ENCODE peak calls at places on chromosomes 3 and 15, in seven cellular contexts. J is trophoblast cell, H is epithelial cell of prostate, F is tibial nerve, C is pancreas, K is heart left ventricle, I is OCI-LY7. N is an unnamed sample.

GRCh38 chr3:56711344-56711743 is 28.3 kb upstream of the TASOR start:
- DNase-seq in C (no peak), F (no peak), H (no peak), I (peak), K (no peak), J (no peak), N (no peak)

GRCh38 chr3:8554725-8555621 is 53.4 kb downstream of the LMCD1 start:
- DNase-seq in J (no peak), F (no peak), I (no peak), K (peak), H (no peak), C (no peak), N (no peak)

GRCh38 chr3:73786346-73786807 is 161.6 kb upstream of the PDZRN3 start:
- DNase-seq in F (peak), C (no peak), J (peak), H (peak), K (peak), I (no peak), N (no peak)

GRCh38 chr15:65626856-65627255 is 5.1 kb downstream of the SLC24A1 start:
- DNase-seq in K (no peak), H (no peak), F (no peak), J (no peak), C (no peak), I (no peak), N (no peak)

GRCh38 chr3:124791142-124791541 is 60.9 kb downstream of the UMPS start:
- DNase-seq in H (no peak), C (no peak), K (no peak), J (no peak), F (no peak), I (no peak), N (no peak)

GRCh38 chr3:127217594-127218456 is 24.9 kb downstream of the PRR23E start:
- DNase-seq in J (no peak), I (no peak), K (no peak), C (no peak), F (no peak), H (no peak), N (no peak)

GRCh38 chr3:34012102-34012461 is 213.7 kb downstream of the PDCD6IP start:
- DNase-seq in J (no peak), K (no peak), H (peak), C (no peak), F (peak), I (no peak), N (no peak)

GRCh38 chr15:57611938-57612337 is 20.2 kb downstream of the MYZAP start:
- DNase-seq in K (no peak), F (no peak), H (peak), J (no peak), C (peak), I (no peak), N (no peak)

GRCh38 chr15:79192462-79193036 is 90.0 kb upstream of the ANKRD34C start:
- DNase-seq in K (no peak), F (no peak), C (no peak), J (no peak), I (no peak), H (no peak), N (no peak)

DNA sequence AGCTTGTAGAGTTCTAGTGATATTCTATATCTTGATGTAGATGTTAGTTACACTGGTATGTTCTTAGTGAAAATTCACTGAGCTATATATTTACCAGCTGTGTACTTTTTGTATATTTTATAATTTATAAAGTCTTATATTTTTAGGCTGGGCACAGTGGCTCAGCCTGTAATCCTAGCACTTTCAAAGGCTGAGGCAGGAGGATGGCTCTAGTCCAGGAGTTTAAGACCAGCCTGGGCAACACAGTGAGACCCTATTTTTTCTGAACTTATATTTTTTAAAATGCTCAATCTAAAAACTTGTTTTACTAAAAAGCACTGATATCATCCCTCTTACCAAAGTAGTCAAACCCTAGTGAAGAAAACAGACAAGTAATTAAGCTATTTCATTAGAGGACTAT is 5.1 kb downstream of the MYO9A start:
- DNase-seq in K (no peak), F (no peak), C (no peak), I (no peak), H (no peak), J (no peak), N (no peak)
- H3K27ac ChIP-seq in K (no peak), F (no peak), C (no peak), I (no peak), H (no peak), J (no peak), N (no peak)

GRCh38 chr3:59128685-59129084 is 78.9 kb upstream of the CFAP20DC start:
- DNase-seq in F (no peak), I (no peak), H (no peak), K (no peak), J (no peak), C (no peak), N (no peak)

GRCh38 chr3:59127071-59127470 is 77.2 kb upstream of the CFAP20DC start:
- DNase-seq in F (no peak), H (no peak), I (no peak), C (no peak), K (no peak), J (no peak), N (no peak)

GRCh38 chr3:59121346-59122144 is 71.7 kb upstream of the CFAP20DC start:
- DNase-seq in I (no peak), F (no peak), K (no peak), J (no peak), H (no peak), C (no peak), N (no peak)

GRCh38 chr3:59131016-59131771 is 81.4 kb upstream of the CFAP20DC start:
- DNase-seq in F (no peak), K (no peak), I (no peak), H (no peak), J (no peak), C (no peak), N (no peak)

GRCh38 chr3:59126436-59126835 is 76.6 kb upstream of the CFAP20DC start:
- DNase-seq in C (no peak), K (no peak), F (no peak), H (no peak), I (no peak), J (no peak), N (no peak)
- H3K27ac ChIP-seq in C (no peak), K (no peak), F (no peak), H (no peak), I (no peak), J (no peak), N (no peak)

GRCh38 chr15:41995476-41995855 is 23.1 kb upstream of the EHD4 start:
- DNase-seq in J (no peak), H (no peak), I (no peak), K (no peak), C (no peak), F (no peak), N (no peak)

GRCh38 chr15:41993447-41994170 is 21.3 kb upstream of the EHD4 start:
- DNase-seq in C (no peak), F (no peak), K (no peak), I (no peak), J (no peak), H (no peak), N (no peak)

GRCh38 chr15:41994171-41994650 is 21.9 kb upstream of the EHD4 start:
- DNase-seq in F (no peak), J (no peak), K (no peak), H (no peak), I (no peak), C (no peak), N (no peak)

GRCh38 chr15:41996376-41996775 is 24.0 kb upstream of the EHD4 start:
- DNase-seq in K (no peak), F (no peak), C (no peak), H (no peak), I (no peak), J (no peak), N (no peak)

DNA sequence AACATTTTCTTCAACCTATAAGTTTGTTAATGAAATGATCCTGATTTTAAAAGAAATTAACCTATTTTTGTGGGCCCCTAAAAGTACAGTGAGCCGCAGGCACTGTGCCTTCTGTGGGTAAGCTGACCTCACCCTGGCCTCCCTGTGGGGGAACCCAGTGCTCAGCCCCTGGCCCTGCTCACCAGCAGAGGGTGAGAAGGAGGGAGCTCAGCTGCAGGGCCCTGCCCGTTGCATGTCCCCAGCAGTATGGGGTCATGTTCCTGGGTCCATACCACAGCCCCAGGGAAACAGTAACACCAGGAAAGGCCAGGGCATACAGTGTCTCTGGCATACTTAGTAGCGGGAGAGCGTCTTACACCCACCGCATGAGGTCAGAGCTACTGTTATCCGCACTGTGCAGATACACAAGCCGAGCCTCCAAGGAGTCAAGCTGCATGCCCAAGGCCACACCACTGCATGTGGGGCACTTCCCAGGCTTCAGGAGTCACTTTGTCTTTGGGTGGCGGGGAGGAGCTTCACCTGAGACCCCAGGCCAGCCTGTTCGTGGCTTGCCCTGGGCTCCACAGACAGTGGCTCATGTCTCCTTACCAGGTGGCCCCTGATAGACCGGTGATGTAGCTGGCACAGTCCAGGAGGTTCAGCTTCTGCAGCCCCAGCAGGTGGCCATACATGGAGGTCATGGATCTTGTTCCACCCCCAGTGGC is 22.6 kb upstream of the EHD4 start:
- DNase-seq in K (no peak), C (no peak), H (no peak), I (no peak), J (no peak), F (no peak), N (no peak)
- H3K27ac ChIP-seq in K (no peak), C (no peak), H (no peak), I (no peak), J (no peak), F (no peak), N (no peak)

DNA sequence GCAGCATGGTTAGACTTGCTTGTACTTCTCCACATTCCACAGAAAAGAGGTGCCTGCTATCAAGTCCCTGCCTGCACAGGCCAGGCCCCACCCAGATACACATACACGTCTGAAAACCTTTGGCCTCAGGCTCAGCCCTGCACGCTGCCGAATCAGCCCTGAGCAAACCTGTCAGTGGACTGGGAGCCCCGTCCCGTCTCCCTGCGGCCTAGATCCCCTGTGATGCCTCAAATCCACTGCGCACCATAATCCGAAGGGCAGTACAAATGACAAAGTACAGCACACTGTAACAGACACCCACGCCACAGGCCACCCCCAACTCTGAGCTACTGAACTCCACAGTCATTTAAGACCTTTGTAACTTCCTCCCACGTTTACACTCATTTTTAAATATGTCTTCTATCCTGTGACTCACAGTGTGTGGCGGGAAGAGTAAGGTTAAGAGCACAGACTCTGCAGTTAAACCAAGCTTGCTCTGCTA is 67.1 kb downstream of the MB21D2 start:
- DNase-seq in K (no peak), I (no peak), H (peak), F (no peak), J (peak), C (no peak), N (no peak)
- H3K27ac ChIP-seq in K (no peak), I (no peak), H (peak), F (no peak), J (peak), C (no peak), N (no peak)

DNA sequence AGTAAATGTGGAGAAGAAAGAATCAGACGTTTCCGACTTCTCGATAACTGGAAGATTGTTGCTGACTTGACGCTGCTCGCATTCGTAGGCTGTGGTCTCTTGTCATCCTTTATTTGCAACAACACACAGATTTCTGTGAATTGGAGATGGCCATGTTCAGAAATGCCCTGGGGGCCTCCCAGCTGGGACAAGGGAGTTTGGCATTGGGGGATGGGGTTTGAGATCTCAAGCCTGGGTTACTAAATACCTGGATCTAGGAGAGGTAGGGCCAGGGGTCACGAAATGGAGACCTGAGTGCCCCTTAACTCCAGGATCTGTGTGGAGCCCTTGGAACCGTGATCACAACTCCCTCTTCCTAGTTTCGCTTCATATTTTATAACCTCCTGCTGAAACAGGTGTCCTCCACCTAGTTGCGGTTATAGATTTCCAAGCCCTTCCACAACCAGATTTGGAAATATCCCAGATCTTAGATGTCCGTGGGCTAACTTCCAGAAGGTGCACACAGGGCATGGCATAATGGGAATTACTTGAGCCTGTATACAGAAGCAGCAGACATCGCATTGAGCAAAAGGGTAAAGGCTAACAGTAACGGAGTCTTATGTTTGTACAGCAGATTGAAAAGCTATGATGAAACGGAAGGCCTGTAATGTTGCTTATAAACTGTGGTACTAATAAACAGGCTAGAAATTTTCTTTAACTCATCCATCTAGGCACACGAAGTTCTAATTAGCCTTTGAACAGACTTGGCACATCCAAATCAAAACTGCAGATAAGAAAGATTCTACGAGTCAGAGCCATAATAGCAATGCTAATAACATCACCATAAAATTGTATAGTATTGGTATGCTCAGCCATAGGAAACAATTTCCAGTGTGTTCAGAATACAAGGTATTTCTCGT is 999 bp upstream of the USF3 start:
- DNase-seq in K (no peak), F (peak), H (no peak), I (peak), J (no peak), C (peak), N (peak)
- H3K27ac ChIP-seq in K (peak), F (peak), H (peak), I (peak), J (peak), C (peak), N (peak)

GRCh38 chr3:42176635-42177034 is 85.5 kb downstream of the TRAK1 start:
- DNase-seq in H (no peak), F (no peak), C (no peak), I (no peak), J (no peak), K (no peak), N (no peak)
- H3K27ac ChIP-seq in H (no peak), F (peak), C (no peak), I (peak), J (no peak), K (no peak), N (peak)